ENCODE peak calls at places on chromosomes 2 and 18, in seven cellular contexts. D, T, E, I, V, X and Q are unnamed samples.

GRCh38 chr2:170840717-170841210 is 24.1 kb downstream of the GAD1 start:
- DNase-seq in D (no peak), T (no peak), E (no peak), I (no peak), V (no peak), X (no peak), Q (no peak)

GRCh38 chr2:25951071-25951547 is 31.2 kb downstream of the KIF3C start:
- DNase-seq in D (peak), T (peak), E (peak), I (peak), V (peak), X (peak), Q (peak)

GRCh38 chr2:172181840-172182239 is 79.1 kb upstream of the DLX2 start:
- DNase-seq in D (peak), T (no peak), E (peak), I (no peak), V (no peak), X (peak), Q (peak)

GRCh38 chr2:234949762-234950434 is 1.9 kb upstream of the SH3BP4 start:
- DNase-seq in D (no peak), T (peak), E (peak), I (no peak), V (peak), X (no peak), Q (no peak)

GRCh38 chr2:229425573-229425972 is 154.5 kb upstream of the PID1 start:
- DNase-seq in D (no peak), T (no peak), E (no peak), I (no peak), V (no peak), X (no peak), Q (no peak)

GRCh38 chr2:220619525-220620267 is 952.4 kb downstream of the EPHA4 start:
- DNase-seq in D (peak), T (no peak), E (peak), I (no peak), V (peak), X (no peak), Q (no peak)

GRCh38 chr2:38075436-38076249 is at the start of gene CYP1B1:
- DNase-seq in D (no peak), T (peak), E (no peak), I (no peak), V (peak), X (no peak), Q (no peak)

GRCh38 chr2:209772316-209772715 is 684 bp downstream of the UNC80 start:
- DNase-seq in D (peak), T (no peak), E (no peak), I (no peak), V (no peak), X (no peak), Q (no peak)

GRCh38 chr2:38720613-38721241 is 30.4 kb downstream of the SRSF7 start:
- DNase-seq in D (peak), T (peak), E (peak), I (no peak), V (no peak), X (no peak), Q (no peak)

GRCh38 chr2:36214682-36215081 is 140.9 kb upstream of the CRIM1 start:
- DNase-seq in D (peak), T (no peak), E (no peak), I (no peak), V (no peak), X (no peak), Q (peak)

GRCh38 chr2:140256080-140256479 is 1475.9 kb upstream of the NXPH2 start:
- DNase-seq in D (no peak), T (no peak), E (no peak), I (no peak), V (no peak), X (no peak), Q (no peak)

GRCh38 chr2:201383156-201383555 is 26.0 kb upstream of the FLACC1 start:
- DNase-seq in D (no peak), T (no peak), E (no peak), I (no peak), V (no peak), X (no peak), Q (no peak)

GRCh38 chr2:104876606-104877005 is 22.7 kb downstream of the POU3F3 start:
- DNase-seq in D (no peak), T (no peak), E (no peak), I (no peak), V (no peak), X (no peak), Q (no peak)
- H3K23ac ChIP-seq in D (no peak), T (no peak), E (no peak), I (no peak), V (no peak), X (no peak), Q (no peak)

DNA sequence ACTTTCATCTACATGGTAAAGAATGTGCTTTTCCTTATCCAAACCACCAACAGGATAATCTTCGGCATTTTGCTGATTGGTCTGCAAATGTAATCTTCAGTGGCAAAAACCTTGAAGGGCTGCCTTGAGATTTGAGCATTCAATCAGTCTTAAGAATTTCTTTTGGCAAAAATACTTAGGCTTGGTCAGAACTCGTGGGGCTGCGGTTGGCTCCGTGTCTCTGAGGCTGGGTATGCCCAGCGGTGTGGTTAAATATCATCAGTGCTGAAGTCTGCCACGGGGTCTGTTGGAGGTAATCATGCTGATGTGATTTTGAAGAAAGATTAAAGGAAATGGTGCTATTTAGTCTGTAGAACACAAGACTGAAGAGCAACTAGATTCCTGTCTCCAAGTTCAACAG is 262.6 kb downstream of the EN1 start:
- DNase-seq in D (peak), T (no peak), E (no peak), I (no peak), V (no peak), X (no peak), Q (no peak)
- H3K23ac ChIP-seq in D (no peak), T (no peak), E (no peak), I (no peak), V (no peak), X (no peak), Q (no peak)

DNA sequence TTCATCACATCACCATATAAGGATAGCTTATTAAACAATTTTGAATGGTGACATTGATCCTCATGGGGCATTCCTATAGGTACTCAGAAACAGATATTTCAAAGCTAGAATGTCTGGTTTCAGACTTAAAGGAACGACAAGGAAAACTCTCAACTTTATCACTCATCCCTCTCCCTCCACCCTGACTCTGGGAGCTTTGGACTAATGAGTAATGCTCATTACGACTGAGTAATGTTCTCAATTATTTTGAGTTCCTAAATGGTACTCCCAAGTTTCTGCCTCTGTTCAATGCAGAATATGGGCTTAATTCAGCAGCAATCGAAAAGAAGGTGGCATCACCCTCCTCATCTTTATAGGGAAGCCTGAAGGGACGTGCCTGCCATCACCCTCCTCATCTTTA is 43.4 kb downstream of the RFX8 start:
- DNase-seq in D (no peak), T (no peak), E (no peak), I (no peak), V (no peak), X (no peak), Q (no peak)
- H3K23ac ChIP-seq in D (no peak), T (no peak), E (no peak), I (no peak), V (no peak), X (no peak), Q (no peak)

GRCh38 chr18:61236476-61237057 is 96.7 kb upstream of the CDH20 start:
- DNase-seq in D (no peak), T (no peak), E (no peak), I (no peak), V (no peak), X (no peak), Q (no peak)
- H3K23ac ChIP-seq in D (no peak), T (no peak), E (no peak), I (no peak), V (no peak), X (no peak), Q (no peak)

DNA sequence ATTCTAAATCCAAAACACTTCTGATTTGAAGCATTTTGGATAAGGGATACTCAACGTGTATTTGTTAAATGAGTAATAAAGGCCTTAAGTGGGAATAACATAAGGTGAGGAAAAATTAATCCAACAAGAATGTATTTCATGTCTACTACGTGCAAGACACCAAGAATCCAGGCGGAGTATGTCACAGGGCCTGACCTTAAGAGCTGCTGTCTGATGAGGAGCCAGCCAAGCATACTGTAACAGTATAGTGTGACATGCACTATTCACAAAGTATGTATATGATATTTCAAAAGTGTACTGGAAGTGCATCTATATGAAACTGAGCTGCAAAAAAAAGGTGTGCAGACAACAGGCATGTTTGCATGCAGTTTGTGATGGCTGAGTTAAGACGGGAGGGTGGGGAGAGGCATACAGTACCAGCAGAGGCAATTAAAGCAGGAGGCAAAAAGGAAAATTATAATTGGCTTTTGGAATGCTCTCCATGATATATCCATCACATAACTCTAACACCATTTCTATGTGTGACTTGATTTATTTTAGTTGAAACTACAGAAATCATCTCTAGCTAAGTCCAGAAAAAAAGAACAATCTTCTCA is 18.2 kb downstream of the IWS1 start:
- DNase-seq in D (no peak), T (peak), E (peak), I (no peak), V (peak), X (no peak), Q (no peak)
- H3K23ac ChIP-seq in D (no peak), T (no peak), E (peak), I (no peak), V (no peak), X (no peak), Q (no peak)

GRCh38 chr18:61285777-61286176 is 47.5 kb upstream of the CDH20 start:
- DNase-seq in D (no peak), T (no peak), E (no peak), I (no peak), V (no peak), X (no peak), Q (no peak)
- H3K23ac ChIP-seq in D (no peak), T (no peak), E (no peak), I (no peak), V (no peak), X (no peak), Q (no peak)

GRCh38 chr2:215812966-215813365 is 200.4 kb downstream of the MREG start:
- DNase-seq in D (no peak), T (peak), E (peak), I (no peak), V (peak), X (no peak), Q (no peak)
- H3K23ac ChIP-seq in D (no peak), T (no peak), E (no peak), I (no peak), V (no peak), X (no peak), Q (no peak)

DNA sequence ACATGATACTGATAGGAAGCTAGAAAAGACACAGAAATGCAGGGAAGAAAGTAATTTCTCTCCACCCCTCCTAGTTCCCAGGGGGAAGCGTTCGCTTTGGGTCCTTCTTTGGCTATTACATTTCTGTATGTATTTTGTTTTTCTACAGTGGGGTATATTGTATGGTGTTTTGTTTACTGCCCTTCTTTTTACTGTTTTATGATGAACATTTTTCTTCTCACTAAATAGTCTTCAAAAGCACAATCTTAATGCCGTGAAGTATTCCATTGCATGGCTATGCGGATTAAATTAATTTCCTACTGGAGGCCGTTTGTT is 354 bp upstream of the TMBIM1 start:
- DNase-seq in D (no peak), T (no peak), E (no peak), I (no peak), V (no peak), X (no peak), Q (no peak)
- H3K23ac ChIP-seq in D (no peak), T (no peak), E (no peak), I (no peak), V (no peak), X (no peak), Q (no peak)

DNA sequence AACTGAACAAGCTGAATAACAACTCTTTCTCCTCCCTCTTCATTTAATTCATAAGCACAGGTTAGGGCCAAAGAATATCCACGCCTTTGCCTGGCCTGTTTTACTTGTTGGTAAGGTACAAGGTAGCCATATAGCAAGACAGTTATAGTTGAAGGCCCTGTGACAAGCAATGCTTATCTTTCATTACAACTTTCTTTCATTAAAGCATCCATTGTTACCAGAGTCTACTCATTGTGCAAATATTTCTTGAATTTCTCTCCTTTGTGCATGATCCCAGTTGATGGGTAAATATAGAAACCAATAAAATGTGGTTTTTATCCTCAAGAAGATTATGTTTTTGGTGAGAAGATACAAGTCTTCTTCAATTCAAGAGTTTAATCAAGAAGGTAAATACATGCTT is 140.2 kb downstream of the UBE2E3 start:
- DNase-seq in D (no peak), T (no peak), E (no peak), I (no peak), V (no peak), X (no peak), Q (no peak)
- H3K23ac ChIP-seq in D (no peak), T (no peak), E (no peak), I (no peak), V (no peak), X (no peak), Q (no peak)